ENCODE peak calls at places on chromosomes 5 and 9, in nine cellular contexts. One of them, this sample, is unnamed. For H3K4me1, the result is how much of the 10 kb centered on the place peaks cover.

GRCh38 chr9:130820135-130820738 is 14.8 kb upstream of the ABL1 start:
- DNase-seq in body of pancreas: no peak
- DNase-seq in neural progenitor cell: no peak
- DNase-seq in psoas muscle: no peak
- DNase-seq in heart left ventricle: no peak
- DNase-seq in OCI-LY7: no peak
- DNase-seq in A549: no peak
- DNase-seq in cardiac muscle cell: no peak
- DNase-seq in breast epithelium: no peak
- DNase-seq in this sample: no peak

GRCh38 chr5:56175465-56175864 is 57.7 kb downstream of the ANKRD55 start:
- DNase-seq in body of pancreas: no peak
- DNase-seq in neural progenitor cell: peak
- DNase-seq in psoas muscle: no peak
- DNase-seq in heart left ventricle: peak
- DNase-seq in OCI-LY7: no peak
- DNase-seq in A549: no peak
- DNase-seq in cardiac muscle cell: peak
- DNase-seq in breast epithelium: no peak
- DNase-seq in this sample: peak

GRCh38 chr5:65919773-65920172 is 6.6 kb upstream of the ERBIN start:
- DNase-seq in body of pancreas: no peak
- DNase-seq in neural progenitor cell: no peak
- DNase-seq in psoas muscle: no peak
- DNase-seq in heart left ventricle: no peak
- DNase-seq in OCI-LY7: no peak
- DNase-seq in A549: no peak
- DNase-seq in cardiac muscle cell: no peak
- DNase-seq in breast epithelium: no peak
- DNase-seq in this sample: no peak

GRCh38 chr9:16387382-16387781 is 483.1 kb downstream of the BNC2 start:
- DNase-seq in body of pancreas: no peak
- DNase-seq in neural progenitor cell: no peak
- DNase-seq in psoas muscle: no peak
- DNase-seq in heart left ventricle: no peak
- DNase-seq in OCI-LY7: no peak
- DNase-seq in A549: no peak
- DNase-seq in cardiac muscle cell: no peak
- DNase-seq in breast epithelium: no peak
- DNase-seq in this sample: no peak

GRCh38 chr5:2921176-2921575 is 169.7 kb upstream of the IRX2 start:
- DNase-seq in body of pancreas: no peak
- DNase-seq in neural progenitor cell: no peak
- DNase-seq in psoas muscle: no peak
- DNase-seq in heart left ventricle: no peak
- DNase-seq in OCI-LY7: no peak
- DNase-seq in A549: no peak
- DNase-seq in cardiac muscle cell: no peak
- DNase-seq in breast epithelium: no peak
- DNase-seq in this sample: no peak

GRCh38 chr9:13992136-13992798 is 321.7 kb downstream of the NFIB start:
- DNase-seq in body of pancreas: no peak
- DNase-seq in neural progenitor cell: no peak
- DNase-seq in psoas muscle: no peak
- DNase-seq in heart left ventricle: no peak
- DNase-seq in OCI-LY7: no peak
- DNase-seq in A549: no peak
- DNase-seq in cardiac muscle cell: no peak
- DNase-seq in breast epithelium: no peak
- DNase-seq in this sample: no peak

GRCh38 chr9:76756273-76756650 is 8.0 kb upstream of the PCA3 start:
- DNase-seq in body of pancreas: no peak
- DNase-seq in neural progenitor cell: peak
- DNase-seq in psoas muscle: peak
- DNase-seq in heart left ventricle: no peak
- DNase-seq in OCI-LY7: no peak
- DNase-seq in A549: peak
- DNase-seq in cardiac muscle cell: peak
- DNase-seq in breast epithelium: no peak
- DNase-seq in this sample: peak

GRCh38 chr5:142025637-142026036 is 12.8 kb upstream of the GNPDA1 start:
- DNase-seq in body of pancreas: no peak
- DNase-seq in neural progenitor cell: no peak
- DNase-seq in psoas muscle: no peak
- DNase-seq in heart left ventricle: no peak
- DNase-seq in OCI-LY7: no peak
- DNase-seq in A549: no peak
- DNase-seq in cardiac muscle cell: no peak
- DNase-seq in breast epithelium: no peak
- DNase-seq in this sample: no peak

GRCh38 chr5:118692811-118693342 is 295.5 kb downstream of the DTWD2 start:
- DNase-seq in body of pancreas: no peak
- DNase-seq in neural progenitor cell: peak
- DNase-seq in psoas muscle: no peak
- DNase-seq in heart left ventricle: peak
- DNase-seq in OCI-LY7: no peak
- DNase-seq in A549: no peak
- DNase-seq in cardiac muscle cell: peak
- DNase-seq in breast epithelium: no peak
- DNase-seq in this sample: no peak

GRCh38 chr9:68721934-68722333 is 16.9 kb downstream of the PIP5K1B start:
- DNase-seq in body of pancreas: no peak
- DNase-seq in neural progenitor cell: no peak
- DNase-seq in psoas muscle: no peak
- DNase-seq in heart left ventricle: no peak
- DNase-seq in OCI-LY7: no peak
- DNase-seq in A549: no peak
- DNase-seq in cardiac muscle cell: no peak
- DNase-seq in breast epithelium: no peak
- DNase-seq in this sample: no peak

GRCh38 chr5:65861830-65862241 is 64.5 kb upstream of the ERBIN start:
- DNase-seq in body of pancreas: no peak
- DNase-seq in neural progenitor cell: no peak
- DNase-seq in psoas muscle: no peak
- DNase-seq in heart left ventricle: no peak
- DNase-seq in OCI-LY7: no peak
- DNase-seq in A549: no peak
- DNase-seq in cardiac muscle cell: no peak
- DNase-seq in breast epithelium: peak
- DNase-seq in this sample: no peak

GRCh38 chr9:135478858-135479468 is 619 bp upstream of the PPP1R26 start:
- DNase-seq in body of pancreas: peak
- DNase-seq in neural progenitor cell: peak
- DNase-seq in psoas muscle: no peak
- DNase-seq in heart left ventricle: peak
- DNase-seq in OCI-LY7: no peak
- DNase-seq in A549: peak
- DNase-seq in cardiac muscle cell: peak
- DNase-seq in breast epithelium: peak
- DNase-seq in this sample: peak

GRCh38 chr5:170848033-170848432 is 13.8 kb upstream of the RANBP17 start:
- DNase-seq in body of pancreas: no peak
- DNase-seq in neural progenitor cell: no peak
- DNase-seq in psoas muscle: no peak
- DNase-seq in heart left ventricle: no peak
- DNase-seq in OCI-LY7: no peak
- DNase-seq in A549: no peak
- DNase-seq in cardiac muscle cell: no peak
- DNase-seq in breast epithelium: no peak
- DNase-seq in this sample: no peak

GRCh38 chr5:98791928-98792580 is 18.6 kb downstream of the RGMB start:
- DNase-seq in body of pancreas: no peak
- DNase-seq in neural progenitor cell: no peak
- DNase-seq in psoas muscle: no peak
- DNase-seq in heart left ventricle: no peak
- DNase-seq in OCI-LY7: no peak
- DNase-seq in A549: no peak
- DNase-seq in cardiac muscle cell: no peak
- DNase-seq in breast epithelium: no peak
- DNase-seq in this sample: no peak

GRCh38 chr9:94952553-94953373 is 226.3 kb downstream of the AOPEP start:
- DNase-seq in body of pancreas: peak
- DNase-seq in neural progenitor cell: no peak
- DNase-seq in psoas muscle: no peak
- DNase-seq in heart left ventricle: no peak
- DNase-seq in OCI-LY7: peak
- DNase-seq in A549: no peak
- DNase-seq in cardiac muscle cell: no peak
- DNase-seq in breast epithelium: no peak
- DNase-seq in this sample: peak

GRCh38 chr5:89283758-89284493 is 400.9 kb upstream of the MEF2C start:
- DNase-seq in body of pancreas: no peak
- DNase-seq in neural progenitor cell: no peak
- DNase-seq in psoas muscle: no peak
- DNase-seq in heart left ventricle: no peak
- DNase-seq in OCI-LY7: no peak
- DNase-seq in A549: no peak
- DNase-seq in cardiac muscle cell: no peak
- DNase-seq in breast epithelium: no peak
- DNase-seq in this sample: no peak
- TF ChIP-seq CTCF in body of pancreas: no peak
- TF ChIP-seq CTCF in neural progenitor cell: peak
- TF ChIP-seq CTCF in psoas muscle: no peak
- TF ChIP-seq CTCF in heart left ventricle: no peak
- TF ChIP-seq CTCF in OCI-LY7: peak
- TF ChIP-seq CTCF in A549: no peak
- TF ChIP-seq CTCF in cardiac muscle cell: peak
- TF ChIP-seq CTCF in breast epithelium: no peak
- TF ChIP-seq CTCF in this sample: no peak

DNA sequence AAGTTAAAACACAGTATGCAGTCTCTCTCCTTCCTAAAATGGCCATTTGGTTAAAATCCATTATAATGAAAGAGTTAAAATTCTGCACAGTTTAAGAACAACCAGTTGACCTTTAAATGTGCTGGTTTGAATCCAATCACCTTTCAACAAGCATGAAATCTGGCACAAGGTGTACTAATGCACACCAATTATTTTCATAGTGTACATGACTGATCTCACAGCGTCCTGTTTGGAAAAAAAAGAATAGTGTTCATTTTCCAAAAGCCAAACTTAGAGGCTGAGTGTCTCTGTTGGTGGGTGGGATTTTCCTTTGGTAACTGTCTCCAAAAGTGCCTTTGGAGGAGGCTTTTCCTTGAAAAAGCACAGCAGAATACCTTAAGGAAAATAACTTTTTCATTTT is 180.6 kb downstream of the DEPDC1B start:
- DNase-seq in body of pancreas: no peak
- DNase-seq in neural progenitor cell: no peak
- DNase-seq in psoas muscle: no peak
- DNase-seq in heart left ventricle: no peak
- DNase-seq in OCI-LY7: no peak
- DNase-seq in A549: no peak
- DNase-seq in cardiac muscle cell: no peak
- DNase-seq in breast epithelium: no peak
- DNase-seq in this sample: no peak
- H3K4me3 ChIP-seq in body of pancreas: no peak
- H3K4me3 ChIP-seq in neural progenitor cell: no peak
- H3K4me3 ChIP-seq in psoas muscle: no peak
- H3K4me3 ChIP-seq in heart left ventricle: no peak
- H3K4me3 ChIP-seq in OCI-LY7: no peak
- H3K4me3 ChIP-seq in A549: no peak
- H3K4me3 ChIP-seq in cardiac muscle cell: no peak
- H3K4me3 ChIP-seq in breast epithelium: no peak
- H3K4me3 ChIP-seq in this sample: no peak

DNA sequence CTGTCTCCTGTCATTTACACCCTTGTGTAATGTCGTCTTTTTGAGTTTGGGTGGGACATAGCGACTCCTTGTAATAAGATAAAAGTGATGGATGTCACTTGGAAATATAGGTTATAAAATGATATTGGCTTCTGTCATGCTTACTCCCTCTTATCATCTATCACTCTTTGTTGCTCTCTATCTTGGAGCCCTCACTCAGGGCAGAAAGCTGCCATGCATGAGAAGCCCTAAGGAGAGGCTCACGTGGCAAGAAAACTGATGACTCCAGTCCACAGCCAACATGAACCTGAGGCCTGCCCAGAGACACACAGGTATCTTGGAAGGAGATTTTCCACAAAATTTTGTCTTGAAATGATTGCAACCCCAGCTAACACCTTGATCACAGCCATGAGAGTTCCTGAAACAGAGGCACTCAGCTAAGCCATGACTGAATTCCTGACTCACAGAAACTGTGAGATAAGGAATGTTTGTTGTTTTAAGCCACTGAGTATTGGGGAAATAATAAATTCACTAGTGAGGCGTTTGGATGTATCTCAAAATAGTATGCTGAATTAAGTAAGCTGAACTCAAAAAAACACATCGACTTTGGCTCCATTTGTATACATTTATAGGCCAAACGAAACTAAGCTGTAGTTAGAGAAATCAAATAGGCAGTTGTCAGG is 216.7 kb downstream of the CDH18 start:
- DNase-seq in body of pancreas: no peak
- DNase-seq in neural progenitor cell: no peak
- DNase-seq in psoas muscle: no peak
- DNase-seq in heart left ventricle: no peak
- DNase-seq in OCI-LY7: no peak
- DNase-seq in A549: no peak
- DNase-seq in cardiac muscle cell: peak
- DNase-seq in breast epithelium: no peak
- DNase-seq in this sample: no peak
- H3K4me1 ChIP-seq in body of pancreas: under half
- H3K4me1 ChIP-seq in neural progenitor cell: under half
- H3K4me1 ChIP-seq in psoas muscle: under half
- H3K4me1 ChIP-seq in heart left ventricle: under half
- H3K4me1 ChIP-seq in OCI-LY7: under half
- H3K4me1 ChIP-seq in A549: under half
- H3K4me1 ChIP-seq in cardiac muscle cell: under half
- H3K4me1 ChIP-seq in breast epithelium: under half
- H3K4me1 ChIP-seq in this sample: under half

GRCh38 chr9:124765439-124765835 is 5.7 kb downstream of the NR6A1 start:
- DNase-seq in body of pancreas: no peak
- DNase-seq in neural progenitor cell: peak
- DNase-seq in psoas muscle: no peak
- DNase-seq in heart left ventricle: no peak
- DNase-seq in OCI-LY7: no peak
- DNase-seq in A549: no peak
- DNase-seq in cardiac muscle cell: no peak
- DNase-seq in breast epithelium: no peak
- DNase-seq in this sample: no peak

GRCh38 chr9:124767830-124768229 is 3.3 kb downstream of the NR6A1 start:
- DNase-seq in body of pancreas: no peak
- DNase-seq in neural progenitor cell: no peak
- DNase-seq in psoas muscle: no peak
- DNase-seq in heart left ventricle: no peak
- DNase-seq in OCI-LY7: no peak
- DNase-seq in A549: no peak
- DNase-seq in cardiac muscle cell: no peak
- DNase-seq in breast epithelium: no peak
- DNase-seq in this sample: no peak

GRCh38 chr9:124768275-124768674 is 2.8 kb downstream of the NR6A1 start:
- DNase-seq in body of pancreas: no peak
- DNase-seq in neural progenitor cell: no peak
- DNase-seq in psoas muscle: no peak
- DNase-seq in heart left ventricle: no peak
- DNase-seq in OCI-LY7: no peak
- DNase-seq in A549: no peak
- DNase-seq in cardiac muscle cell: no peak
- DNase-seq in breast epithelium: no peak
- DNase-seq in this sample: no peak

GRCh38 chr9:124766326-124766725 is 4.8 kb downstream of the NR6A1 start:
- DNase-seq in body of pancreas: no peak
- DNase-seq in neural progenitor cell: no peak
- DNase-seq in psoas muscle: no peak
- DNase-seq in heart left ventricle: no peak
- DNase-seq in OCI-LY7: no peak
- DNase-seq in A549: no peak
- DNase-seq in cardiac muscle cell: no peak
- DNase-seq in breast epithelium: no peak
- DNase-seq in this sample: no peak

GRCh38 chr9:124766815-124767554 is 4.1 kb downstream of the NR6A1 start:
- DNase-seq in body of pancreas: no peak
- DNase-seq in neural progenitor cell: no peak
- DNase-seq in psoas muscle: no peak
- DNase-seq in heart left ventricle: no peak
- DNase-seq in OCI-LY7: peak
- DNase-seq in A549: peak
- DNase-seq in cardiac muscle cell: no peak
- DNase-seq in breast epithelium: no peak
- DNase-seq in this sample: no peak
- TF ChIP-seq CTCF in body of pancreas: no peak
- TF ChIP-seq CTCF in neural progenitor cell: peak
- TF ChIP-seq CTCF in psoas muscle: no peak
- TF ChIP-seq CTCF in heart left ventricle: no peak
- TF ChIP-seq CTCF in OCI-LY7: peak
- TF ChIP-seq CTCF in A549: no peak
- TF ChIP-seq CTCF in cardiac muscle cell: peak
- TF ChIP-seq CTCF in breast epithelium: no peak
- TF ChIP-seq CTCF in this sample: no peak

This sample was measured in adrenal gland.